ENCODE peak calls at places on chromosomes 1 and 21, in five cellular contexts. W, H, I, S and Z are unnamed samples.

GRCh38 chr1:81548918-81549587 is 251.7 kb upstream of the ADGRL2 start:
- DNase-seq in W (no peak), I (no peak), S (no peak), H (no peak), Z (no peak)

GRCh38 chr1:227357229-227358078 is 39.2 kb upstream of the CDC42BPA start:
- DNase-seq in S (peak), W (no peak), I (peak), H (no peak), Z (no peak)

GRCh38 chr1:212459656-212460055 is 26.9 kb downstream of the NENF start:
- DNase-seq in H (no peak), I (no peak), W (no peak), S (no peak), Z (no peak)

GRCh38 chr1:66073357-66073756 is 280.7 kb downstream of the PDE4B start:
- DNase-seq in S (no peak), W (no peak), I (no peak), H (no peak), Z (no peak)

GRCh38 chr1:222880586-222880985 is 65.7 kb downstream of the DISP1 start:
- DNase-seq in S (peak), I (peak), H (peak), W (no peak), Z (no peak)

GRCh38 chr1:223403184-223403815 is 10.1 kb downstream of the CCDC185 start:
- DNase-seq in I (peak), H (no peak), W (no peak), S (peak), Z (no peak)

GRCh38 chr1:226325178-226325577 is 16.2 kb upstream of the LIN9 start:
- DNase-seq in W (no peak), H (no peak), I (no peak), S (peak), Z (no peak)

GRCh38 chr1:102834688-102835320 is 273.5 kb downstream of the COL11A1 start:
- DNase-seq in H (no peak), W (no peak), S (peak), I (peak), Z (no peak)

GRCh38 chr21:42250422-42251403 is 31.8 kb downstream of the ABCG1 start:
- DNase-seq in W (no peak), I (no peak), S (no peak), H (no peak), Z (no peak)

GRCh38 chr1:171506525-171507304 is 21.4 kb downstream of the PRRC2C start:
- DNase-seq in I (peak), H (no peak), S (no peak), W (no peak), Z (no peak)

GRCh38 chr1:92882817-92883216 is 51.0 kb downstream of the RPL5 start:
- DNase-seq in I (no peak), S (peak), W (no peak), H (peak), Z (no peak)

GRCh38 chr1:114215426-114215825 is 61.8 kb upstream of the SYT6 start:
- DNase-seq in S (no peak), W (no peak), I (no peak), H (no peak), Z (no peak)

GRCh38 chr21:34889537-34890257 is 159.4 kb downstream of the RUNX1 start:
- DNase-seq in H (peak), I (peak), W (peak), S (peak), Z (no peak)

GRCh38 chr1:30358510-30358909 is 364.9 kb downstream of the MATN1 start:
- DNase-seq in I (no peak), W (no peak), S (no peak), H (no peak), Z (no peak)

GRCh38 chr1:47432071-47433036 is 5.5 kb upstream of the FOXD2 start:
- DNase-seq in H (peak), S (peak), I (peak), W (peak), Z (no peak)

GRCh38 chr1:32273389-32274208 is 18.3 kb upstream of the HDAC1 start:
- DNase-seq in W (peak), S (peak), I (peak), H (peak), Z (no peak)

GRCh38 chr1:93874025-93874651 is 4.9 kb downstream of the DNTTIP2 start:
- DNase-seq in W (no peak), H (no peak), I (peak), S (peak), Z (peak)

GRCh38 chr21:17540530-17540929 is 27.7 kb downstream of the CXADR start:
- DNase-seq in H (no peak), W (no peak), S (no peak), I (no peak), Z (no peak)

GRCh38 chr1:227071898-227072587 is 131.9 kb downstream of the COQ8A start:
- DNase-seq in I (no peak), S (no peak), H (no peak), W (no peak), Z (no peak)

GRCh38 chr1:18597159-18598042 is 33.2 kb upstream of the PAX7 start:
- DNase-seq in S (peak), I (peak), H (peak), W (peak), Z (no peak)

GRCh38 chr21:25985990-25986389 is 184.6 kb downstream of the APP start:
- DNase-seq in H (no peak), S (no peak), I (no peak), W (no peak), Z (no peak)

GRCh38 chr1:5728956-5729355 is 263.3 kb downstream of the NPHP4 start:
- DNase-seq in S (no peak), W (no peak), H (no peak), I (no peak), Z (no peak)

GRCh38 chr1:198846506-198847010 is 207.7 kb downstream of the PTPRC start:
- DNase-seq in S (no peak), I (no peak), H (no peak), W (no peak), Z (no peak)

GRCh38 chr1:19476440-19477190 is 8.7 kb downstream of the CAPZB start:
- DNase-seq in W (no peak), I (peak), H (peak), S (no peak), Z (no peak)

GRCh38 chr1:109306832-109307362 is at the start of gene MYBPHL:
- DNase-seq in S (no peak), W (no peak), H (no peak), I (no peak), Z (no peak)

GRCh38 chr1:117312453-117313138 is 54.7 kb upstream of the MAN1A2 start:
- DNase-seq in S (peak), W (no peak), H (no peak), I (peak), Z (peak)

GRCh38 chr1:38677311-38677710 is 182.3 kb downstream of the RRAGC start:
- DNase-seq in I (no peak), S (no peak), W (no peak), H (no peak), Z (no peak)

GRCh38 chr1:175244206-175244605 is 51.6 kb upstream of the KIAA0040 start:
- DNase-seq in I (no peak), H (no peak), S (no peak), W (no peak), Z (no peak)

GRCh38 chr1:10291705-10292104 is 81.3 kb downstream of the KIF1B start:
- DNase-seq in I (no peak), W (no peak), H (no peak), S (no peak), Z (no peak)

GRCh38 chr1:183241446-183241845 is 55.4 kb downstream of the LAMC2 start:
- DNase-seq in I (no peak), W (no peak), H (no peak), S (no peak), Z (no peak)

GRCh38 chr1:200372095-200372884 is 37.5 kb downstream of the ZNF281 start:
- DNase-seq in I (peak), W (no peak), H (no peak), S (peak), Z (peak)

GRCh38 chr1:203320546-203321272 is 15.4 kb downstream of the BTG2 start:
- DNase-seq in I (peak), S (peak), H (peak), W (no peak), Z (no peak)

GRCh38 chr1:162885265-162885664 is 24.3 kb upstream of the CCDC190 start:
- DNase-seq in H (no peak), I (no peak), S (no peak), W (no peak), Z (no peak)

GRCh38 chr1:47818682-47819502 is 178.3 kb downstream of the TRABD2B start:
- DNase-seq in H (no peak), I (no peak), S (no peak), W (no peak), Z (no peak)

GRCh38 chr1:239858058-239858457 is 233.6 kb upstream of the FMN2 start:
- DNase-seq in S (peak), W (no peak), H (no peak), I (no peak), Z (no peak)

GRCh38 chr1:184433928-184434502 is 47.2 kb downstream of the C1orf21 start:
- DNase-seq in I (no peak), W (no peak), H (no peak), S (no peak), Z (no peak)